ENCODE peak calls at places on chromosomes 5 and 9, in seven cellular contexts. One of them, this sample, is unnamed.

GRCh38 chr5:72572236-72572765 is 65.1 kb upstream of the ZNF366 start:
- DNase-seq in IMR-90: no peak
- DNase-seq in mesenchymal stem cell: no peak
- DNase-seq in neuronal stem cell: no peak
- DNase-seq in mesendoderm: no peak
- DNase-seq in H1: no peak
- DNase-seq in trophoblast cell: no peak
- DNase-seq in this sample: no peak

GRCh38 chr5:83720805-83721431 is at the start of gene HAPLN1:
- DNase-seq in IMR-90: no peak
- DNase-seq in mesenchymal stem cell: peak
- DNase-seq in neuronal stem cell: peak
- DNase-seq in mesendoderm: peak
- DNase-seq in H1: peak
- DNase-seq in trophoblast cell: no peak
- DNase-seq in this sample: peak

GRCh38 chr5:142881727-142882126 is 111.5 kb downstream of the ARHGAP26 start:
- DNase-seq in IMR-90: no peak
- DNase-seq in mesenchymal stem cell: no peak
- DNase-seq in neuronal stem cell: no peak
- DNase-seq in mesendoderm: peak
- DNase-seq in H1: no peak
- DNase-seq in trophoblast cell: no peak
- DNase-seq in this sample: peak

GRCh38 chr9:129602598-129603415 is 18.1 kb downstream of the C9orf50 start:
- DNase-seq in IMR-90: no peak
- DNase-seq in mesenchymal stem cell: no peak
- DNase-seq in neuronal stem cell: no peak
- DNase-seq in mesendoderm: peak
- DNase-seq in H1: no peak
- DNase-seq in trophoblast cell: no peak
- DNase-seq in this sample: no peak

GRCh38 chr5:179485845-179486575 is 64.3 kb upstream of the RUFY1 start:
- DNase-seq in IMR-90: peak
- DNase-seq in mesenchymal stem cell: peak
- DNase-seq in neuronal stem cell: no peak
- DNase-seq in mesendoderm: no peak
- DNase-seq in H1: no peak
- DNase-seq in trophoblast cell: no peak
- DNase-seq in this sample: no peak

GRCh38 chr5:134139377-134139851 is 24.9 kb downstream of the TCF7 start:
- DNase-seq in IMR-90: no peak
- DNase-seq in mesenchymal stem cell: no peak
- DNase-seq in neuronal stem cell: no peak
- DNase-seq in mesendoderm: no peak
- DNase-seq in H1: no peak
- DNase-seq in trophoblast cell: no peak
- DNase-seq in this sample: no peak

GRCh38 chr5:180839227-180839626 is 21.8 kb downstream of the ZFP62 start:
- DNase-seq in IMR-90: no peak
- DNase-seq in mesenchymal stem cell: no peak
- DNase-seq in neuronal stem cell: no peak
- DNase-seq in mesendoderm: no peak
- DNase-seq in H1: no peak
- DNase-seq in trophoblast cell: no peak
- DNase-seq in this sample: no peak

GRCh38 chr5:102778478-102778877 is 23.4 kb downstream of the PAM start:
- DNase-seq in IMR-90: peak
- DNase-seq in mesenchymal stem cell: no peak
- DNase-seq in neuronal stem cell: no peak
- DNase-seq in mesendoderm: no peak
- DNase-seq in H1: no peak
- DNase-seq in trophoblast cell: no peak
- DNase-seq in this sample: no peak

GRCh38 chr9:136759001-136759400 is 958 bp upstream of the LCN8 start:
- DNase-seq in IMR-90: no peak
- DNase-seq in mesenchymal stem cell: no peak
- DNase-seq in neuronal stem cell: no peak
- DNase-seq in mesendoderm: no peak
- DNase-seq in H1: no peak
- DNase-seq in trophoblast cell: no peak
- DNase-seq in this sample: peak

GRCh38 chr5:31990296-31990695 is 183.8 kb downstream of the GOLPH3 start:
- DNase-seq in IMR-90: no peak
- DNase-seq in mesenchymal stem cell: no peak
- DNase-seq in neuronal stem cell: no peak
- DNase-seq in mesendoderm: no peak
- DNase-seq in H1: no peak
- DNase-seq in trophoblast cell: peak
- DNase-seq in this sample: no peak
- H2AK5ac ChIP-seq in IMR-90: peak
- H2AK5ac ChIP-seq in mesenchymal stem cell: peak
- H2AK5ac ChIP-seq in neuronal stem cell: no peak
- H2AK5ac ChIP-seq in mesendoderm: no peak
- H2AK5ac ChIP-seq in H1: no peak
- H2AK5ac ChIP-seq in trophoblast cell: no peak
- H2AK5ac ChIP-seq in this sample: no peak

GRCh38 chr9:91994422-91994821 is 44.4 kb upstream of the ROR2 start:
- DNase-seq in IMR-90: no peak
- DNase-seq in mesenchymal stem cell: no peak
- DNase-seq in neuronal stem cell: no peak
- DNase-seq in mesendoderm: peak
- DNase-seq in H1: no peak
- DNase-seq in trophoblast cell: no peak
- DNase-seq in this sample: no peak

GRCh38 chr9:91995000-91995399 is 45.0 kb upstream of the ROR2 start:
- DNase-seq in IMR-90: no peak
- DNase-seq in mesenchymal stem cell: no peak
- DNase-seq in neuronal stem cell: no peak
- DNase-seq in mesendoderm: peak
- DNase-seq in H1: no peak
- DNase-seq in trophoblast cell: no peak
- DNase-seq in this sample: no peak

GRCh38 chr9:91991621-91992435 is 41.8 kb upstream of the ROR2 start:
- DNase-seq in IMR-90: no peak
- DNase-seq in mesenchymal stem cell: no peak
- DNase-seq in neuronal stem cell: no peak
- DNase-seq in mesendoderm: no peak
- DNase-seq in H1: peak
- DNase-seq in trophoblast cell: no peak
- DNase-seq in this sample: no peak

DNA sequence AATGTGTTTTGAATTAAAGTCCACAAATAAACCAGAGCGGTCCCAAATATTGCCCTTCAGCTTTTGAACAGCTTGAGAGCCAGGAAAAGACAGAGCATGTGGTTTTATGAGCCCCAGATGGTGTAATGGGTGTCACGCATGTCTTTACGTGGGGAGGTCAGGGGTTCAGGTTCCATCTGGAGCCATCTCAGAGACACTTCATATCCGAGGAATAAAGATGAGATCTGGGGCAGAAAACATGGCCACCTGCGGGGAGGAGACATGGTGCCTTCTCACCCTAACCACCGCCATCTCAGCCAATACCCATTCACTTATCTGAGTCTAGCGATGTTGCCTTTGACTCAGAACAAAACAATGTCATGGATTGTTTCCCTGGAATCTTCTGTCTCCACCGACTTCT is 42.6 kb upstream of the ROR2 start:
- DNase-seq in IMR-90: peak
- DNase-seq in mesenchymal stem cell: no peak
- DNase-seq in neuronal stem cell: no peak
- DNase-seq in mesendoderm: peak
- DNase-seq in H1: peak
- DNase-seq in trophoblast cell: no peak
- DNase-seq in this sample: no peak
- H2AK5ac ChIP-seq in IMR-90: no peak
- H2AK5ac ChIP-seq in mesenchymal stem cell: no peak
- H2AK5ac ChIP-seq in neuronal stem cell: no peak
- H2AK5ac ChIP-seq in mesendoderm: no peak
- H2AK5ac ChIP-seq in H1: no peak
- H2AK5ac ChIP-seq in trophoblast cell: no peak
- H2AK5ac ChIP-seq in this sample: no peak

DNA sequence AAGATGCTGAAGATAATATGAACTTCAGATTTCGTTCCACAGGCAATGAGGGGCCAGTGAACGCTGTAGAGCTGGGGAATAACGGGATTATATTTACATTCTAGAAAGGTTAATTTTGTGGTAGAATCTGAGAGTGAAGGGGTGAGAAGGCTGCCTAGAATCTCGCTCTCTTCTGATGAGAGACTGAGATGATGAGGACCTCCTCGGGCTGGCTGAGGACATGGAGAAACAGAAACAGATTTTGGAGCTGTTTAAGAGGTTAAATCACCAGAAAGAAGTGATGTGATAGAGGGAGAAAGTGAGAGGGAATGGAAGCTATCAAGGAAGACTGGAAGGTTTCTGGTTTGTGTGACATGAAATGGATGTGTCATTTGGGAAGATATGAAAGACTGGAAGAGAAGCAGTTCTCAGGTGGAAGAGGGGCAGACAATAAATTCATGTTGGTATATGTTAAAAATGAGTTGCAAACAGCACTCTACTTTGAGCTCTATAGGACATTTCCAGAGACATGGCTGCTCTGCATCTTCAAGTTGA is 612.6 kb downstream of the ISL1 start:
- DNase-seq in IMR-90: no peak
- DNase-seq in mesenchymal stem cell: no peak
- DNase-seq in neuronal stem cell: no peak
- DNase-seq in mesendoderm: no peak
- DNase-seq in H1: no peak
- DNase-seq in trophoblast cell: no peak
- DNase-seq in this sample: no peak
- H2AK5ac ChIP-seq in IMR-90: no peak
- H2AK5ac ChIP-seq in mesenchymal stem cell: no peak
- H2AK5ac ChIP-seq in neuronal stem cell: no peak
- H2AK5ac ChIP-seq in mesendoderm: no peak
- H2AK5ac ChIP-seq in H1: no peak
- H2AK5ac ChIP-seq in trophoblast cell: no peak
- H2AK5ac ChIP-seq in this sample: no peak

GRCh38 chr5:76808142-76808691 is 10.6 kb upstream of the F2RL1 start:
- DNase-seq in IMR-90: no peak
- DNase-seq in mesenchymal stem cell: peak
- DNase-seq in neuronal stem cell: no peak
- DNase-seq in mesendoderm: peak
- DNase-seq in H1: peak
- DNase-seq in trophoblast cell: no peak
- DNase-seq in this sample: peak

GRCh38 chr5:76809141-76809540 is 9.7 kb upstream of the F2RL1 start:
- DNase-seq in IMR-90: no peak
- DNase-seq in mesenchymal stem cell: no peak
- DNase-seq in neuronal stem cell: no peak
- DNase-seq in mesendoderm: peak
- DNase-seq in H1: peak
- DNase-seq in trophoblast cell: no peak
- DNase-seq in this sample: peak

GRCh38 chr5:76810236-76810635 is 8.6 kb upstream of the F2RL1 start:
- DNase-seq in IMR-90: no peak
- DNase-seq in mesenchymal stem cell: no peak
- DNase-seq in neuronal stem cell: no peak
- DNase-seq in mesendoderm: no peak
- DNase-seq in H1: no peak
- DNase-seq in trophoblast cell: no peak
- DNase-seq in this sample: no peak

GRCh38 chr5:76813982-76814562 is 4.8 kb upstream of the F2RL1 start:
- DNase-seq in IMR-90: peak
- DNase-seq in mesenchymal stem cell: peak
- DNase-seq in neuronal stem cell: no peak
- DNase-seq in mesendoderm: peak
- DNase-seq in H1: no peak
- DNase-seq in trophoblast cell: peak
- DNase-seq in this sample: no peak

DNA sequence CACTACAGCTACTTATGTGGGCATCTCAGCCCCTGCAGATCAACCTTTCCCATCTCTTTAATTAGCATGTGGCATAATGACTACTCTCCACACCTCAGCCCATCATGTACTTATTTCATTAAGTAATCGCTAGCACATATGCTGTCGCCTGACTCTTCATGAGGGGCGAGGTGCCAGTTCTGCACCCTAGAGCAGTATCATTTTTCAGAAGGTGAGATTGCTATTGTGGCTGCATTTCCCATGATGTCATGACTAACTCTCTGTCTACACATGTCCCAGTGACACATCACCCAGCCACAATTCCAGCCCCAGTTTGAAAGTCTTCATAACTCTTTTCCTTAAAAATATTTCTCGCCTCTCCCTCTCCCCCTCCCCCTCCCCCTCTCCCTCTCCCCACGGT is 7.6 kb upstream of the F2RL1 start:
- DNase-seq in IMR-90: peak
- DNase-seq in mesenchymal stem cell: peak
- DNase-seq in neuronal stem cell: no peak
- DNase-seq in mesendoderm: no peak
- DNase-seq in H1: no peak
- DNase-seq in trophoblast cell: peak
- DNase-seq in this sample: no peak
- H2AK5ac ChIP-seq in IMR-90: peak
- H2AK5ac ChIP-seq in mesenchymal stem cell: no peak
- H2AK5ac ChIP-seq in neuronal stem cell: no peak
- H2AK5ac ChIP-seq in mesendoderm: no peak
- H2AK5ac ChIP-seq in H1: no peak
- H2AK5ac ChIP-seq in trophoblast cell: no peak
- H2AK5ac ChIP-seq in this sample: no peak

DNA sequence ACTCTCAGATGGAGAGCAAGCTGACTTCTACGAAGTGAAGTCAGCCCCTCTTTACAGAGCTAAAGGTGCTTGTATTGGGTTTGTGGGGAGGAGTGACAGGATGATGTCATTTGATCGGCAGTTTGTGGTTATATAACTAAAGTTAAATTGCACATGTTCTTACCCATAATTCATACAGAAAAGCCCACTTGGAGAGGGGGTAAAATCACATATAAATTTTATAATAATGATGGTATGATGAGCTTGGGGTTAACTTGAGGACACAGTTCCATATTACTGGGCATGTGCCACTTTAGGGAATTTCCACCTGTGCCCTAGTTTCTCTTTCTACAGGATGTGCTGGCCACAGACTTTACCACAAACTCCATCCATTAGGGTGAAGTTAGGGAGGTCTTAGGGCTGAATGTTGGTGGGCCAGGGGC is 1178.6 kb upstream of the CDH9 start:
- DNase-seq in IMR-90: no peak
- DNase-seq in mesenchymal stem cell: no peak
- DNase-seq in neuronal stem cell: no peak
- DNase-seq in mesendoderm: no peak
- DNase-seq in H1: no peak
- DNase-seq in trophoblast cell: no peak
- DNase-seq in this sample: no peak
- H2AK5ac ChIP-seq in IMR-90: no peak
- H2AK5ac ChIP-seq in mesenchymal stem cell: no peak
- H2AK5ac ChIP-seq in neuronal stem cell: no peak
- H2AK5ac ChIP-seq in mesendoderm: no peak
- H2AK5ac ChIP-seq in H1: no peak
- H2AK5ac ChIP-seq in trophoblast cell: no peak
- H2AK5ac ChIP-seq in this sample: no peak

This sample was measured in H9.